ENCODE peak calls at places on chromosomes 7 and 10, in nine cellular contexts. D is memory B cell; F is activated T-cell treated with anti-CD3 and anti-CD28 coated beads, Interleukin-2, amount 50 U/mL, for 72 hours; Z is upper lobe of right lung; C is natural killer cell treated with Interleukin-12 subunit alpha and Interleukin-12 subunit beta and Interleukin-15 and Interleukin-18, amount 100 ng/mL, for 72 hours; G is psoas muscle; Y is WERI-Rb-1; B is HTR-8/SVneo; R is SK-MEL-5. U is an unnamed sample.

GRCh38 chr10:80324086-80324485 is 32.5 kb downstream of the DYDC1 start:
- DNase-seq in D (no peak), B (peak), Y (no peak), Z (no peak), G (no peak), C (no peak), F (no peak), R (peak), U (no peak)

GRCh38 chr7:72321637-72322036 is 90.5 kb downstream of the CALN1 start:
- DNase-seq in D (no peak), Z (no peak), F (no peak), G (no peak), B (no peak), Y (no peak), C (no peak), R (no peak), U (no peak)

GRCh38 chr7:56106108-56107073 is at the start of gene CHCHD2:
- DNase-seq in F (peak), Y (peak), G (peak), B (peak), C (peak), R (peak), Z (peak), D (peak), U (peak)

GRCh38 chr10:70619271-70620019 is 16.9 kb upstream of the PRF1 start:
- DNase-seq in D (no peak), B (peak), F (no peak), R (peak), Y (no peak), G (no peak), Z (no peak), C (no peak), U (no peak)

GRCh38 chr7:27922907-27923306 is 182.9 kb downstream of the TAX1BP1 start:
- DNase-seq in B (no peak), C (no peak), Y (no peak), R (no peak), G (no peak), D (no peak), F (no peak), Z (no peak), U (no peak)

GRCh38 chr10:44702531-44702930 is 208.6 kb upstream of the TMEM72 start:
- DNase-seq in F (no peak), B (no peak), R (no peak), Y (no peak), C (no peak), Z (no peak), D (no peak), G (no peak), U (no peak)

GRCh38 chr10:96745950-96746349 is 25.6 kb upstream of the PIK3AP1 start:
- DNase-seq in C (no peak), G (no peak), Z (no peak), F (no peak), B (no peak), Y (no peak), R (no peak), D (no peak), U (no peak)

GRCh38 chr7:143205560-143206293 is 16.1 kb upstream of the TAS2R40 start:
- DNase-seq in R (no peak), Y (no peak), C (no peak), D (peak), Z (no peak), B (no peak), F (no peak), G (no peak), U (peak)

GRCh38 chr7:78516450-78516849 is 717.9 kb downstream of the PHTF2 start:
- DNase-seq in B (no peak), Y (no peak), G (no peak), C (no peak), F (no peak), Z (no peak), R (no peak), D (no peak), U (no peak)

GRCh38 chr7:77529279-77529678 is 7.8 kb upstream of the PTPN12 start:
- DNase-seq in D (no peak), C (no peak), B (no peak), Y (no peak), F (no peak), Z (no peak), G (no peak), R (no peak), U (no peak)

GRCh38 chr10:114825513-114826253 is 4.1 kb downstream of the FHIP2A start:
- DNase-seq in C (no peak), G (no peak), F (peak), D (no peak), R (peak), Z (no peak), Y (no peak), B (no peak), U (no peak)

GRCh38 chr7:16235152-16235526 is 186.2 kb downstream of the CRPPA start:
- DNase-seq in R (no peak), B (no peak), D (no peak), Y (no peak), G (no peak), F (no peak), C (no peak), Z (no peak), U (no peak)

GRCh38 chr7:94620703-94621118 is 35.2 kb downstream of the SGCE start:
- DNase-seq in R (peak), Z (peak), G (peak), D (no peak), C (peak), F (peak), B (peak), Y (peak), U (no peak)

GRCh38 chr10:101444058-101444457 is 90.1 kb downstream of the BTRC start:
- DNase-seq in D (no peak), R (peak), Y (no peak), Z (no peak), B (no peak), G (no peak), C (no peak), F (no peak), U (no peak)

GRCh38 chr10:59839576-59839975 is 66.8 kb downstream of the CCDC6 start:
- DNase-seq in Z (no peak), G (no peak), B (no peak), Y (no peak), R (no peak), C (no peak), D (no peak), F (no peak), U (no peak)